ENCODE peak calls at places on chromosomes 12 and 14, in six cellular contexts. M is non-pigmented ciliary epithelial cell; X is ovary; U is activated T-cell treated with anti-CD3 and anti-CD28 coated beads for 4 hours; Q is activated CD4-positive, alpha-beta T cell treated with anti-CD3 and anti-CD28 coated beads, Interleukin-2, amount 50 U/mL, for 1 hour; P is T-helper 1 cell. I is an unnamed sample.
A peak's percentile ranks its signal among the peaks of the same experiment; 100 is the strongest.

GRCh38 chr12:23099104-23099503 is 474.1 kb downstream of the ETNK1 start:
- DNase-seq in M (no peak), X (no peak), U (no peak), Q (no peak), P (no peak), I (no peak)

GRCh38 chr14:73743431-73743931 is 29.3 kb upstream of the PNMA1 start:
- DNase-seq in M (no peak), X (peak; percentile 27), U (no peak), Q (peak; percentile 61), P (no peak), I (no peak)

GRCh38 chr14:80535171-80535570 is 323.9 kb upstream of the DIO2 start:
- DNase-seq in M (no peak), X (no peak), U (no peak), Q (no peak), P (no peak), I (no peak)

GRCh38 chr14:41072776-41073175 is 533.9 kb upstream of the LRFN5 start:
- DNase-seq in M (no peak), X (no peak), U (no peak), Q (no peak), P (no peak), I (no peak)

GRCh38 chr12:67449591-67450052 is 180.5 kb downstream of the CAND1 start:
- DNase-seq in M (no peak), X (no peak), U (no peak), Q (no peak), P (no peak), I (no peak)

GRCh38 chr12:108856170-108856427 is 1.3 kb downstream of the SSH1 start:
- DNase-seq in M (no peak), X (no peak), U (no peak), Q (no peak), P (no peak), I (no peak)

GRCh38 chr14:94665121-94665520 is 52.9 kb downstream of the SERPINA3 start:
- DNase-seq in M (peak; percentile 49), X (no peak), U (no peak), Q (no peak), P (no peak), I (no peak)

GRCh38 chr14:72538387-72538786 is 355.5 kb downstream of the DPF3 start:
- DNase-seq in M (no peak), X (no peak), U (no peak), Q (no peak), P (no peak), I (no peak)

GRCh38 chr12:54431911-54432814 is 13.1 kb upstream of the ITGA5 start:
- DNase-seq in M (no peak), X (peak; percentile 80), U (no peak), Q (no peak), P (no peak), I (no peak)

GRCh38 chr12:1607940-1608782 is 13.8 kb upstream of the FBXL14 start:
- DNase-seq in M (no peak), X (no peak), U (no peak), Q (no peak), P (no peak), I (no peak)

GRCh38 chr14:36396798-36397197 is 76.4 kb upstream of the MBIP start:
- DNase-seq in M (no peak), X (no peak), U (no peak), Q (no peak), P (no peak), I (no peak)

GRCh38 chr12:93379432-93380308 is 1.9 kb downstream of the NUDT4 start:
- DNase-seq in M (no peak), X (no peak), U (no peak), Q (no peak), P (no peak), I (no peak)

GRCh38 chr12:128933039-128933438 is 79.8 kb downstream of the GLT1D1 start:
- DNase-seq in M (no peak), X (no peak), U (no peak), Q (no peak), P (no peak), I (no peak)

GRCh38 chr14:69532561-69533335 is 41.9 kb downstream of the CCDC177 start:
- DNase-seq in M (no peak), X (no peak), U (no peak), Q (no peak), P (no peak), I (no peak)